ENCODE peak calls at places on chromosomes 12 and 14, in nine cellular contexts. One of them, this sample, is unnamed.

GRCh38 chr14:87995500-87996275 is 2.7 kb upstream of the GALC start:
- DNase-seq in stomach: no peak
- DNase-seq in adrenal gland: no peak
- DNase-seq in body of pancreas: no peak
- DNase-seq in psoas muscle: no peak
- DNase-seq in A549: no peak
- DNase-seq in hepatocyte: peak; percentile 8
- DNase-seq in transverse colon: no peak
- DNase-seq in upper lobe of right lung: no peak
- DNase-seq in this sample: no peak

GRCh38 chr14:99575043-99576023 is 28.7 kb downstream of the CCDC85C start:
- DNase-seq in stomach: peak; percentile 90
- DNase-seq in adrenal gland: peak; percentile 67
- DNase-seq in body of pancreas: peak; percentile 77
- DNase-seq in psoas muscle: no peak
- DNase-seq in A549: peak; percentile 58
- DNase-seq in hepatocyte: no peak
- DNase-seq in transverse colon: peak; percentile 91
- DNase-seq in upper lobe of right lung: peak; percentile 91
- DNase-seq in this sample: no peak

GRCh38 chr12:100450726-100451125 is 22.9 kb upstream of the NR1H4 start:
- DNase-seq in stomach: no peak
- DNase-seq in adrenal gland: peak; percentile 22
- DNase-seq in body of pancreas: no peak
- DNase-seq in psoas muscle: no peak
- DNase-seq in A549: no peak
- DNase-seq in hepatocyte: no peak
- DNase-seq in transverse colon: no peak
- DNase-seq in upper lobe of right lung: no peak
- DNase-seq in this sample: no peak

GRCh38 chr12:2858944-2859352 is 2.1 kb upstream of the TEX52 start:
- DNase-seq in stomach: no peak
- DNase-seq in adrenal gland: no peak
- DNase-seq in body of pancreas: no peak
- DNase-seq in psoas muscle: no peak
- DNase-seq in A549: no peak
- DNase-seq in hepatocyte: no peak
- DNase-seq in transverse colon: no peak
- DNase-seq in upper lobe of right lung: no peak
- DNase-seq in this sample: no peak

GRCh38 chr12:47302111-47302597 is 222.4 kb upstream of the AMIGO2 start:
- DNase-seq in stomach: no peak
- DNase-seq in adrenal gland: no peak
- DNase-seq in body of pancreas: no peak
- DNase-seq in psoas muscle: no peak
- DNase-seq in A549: peak; percentile 55
- DNase-seq in hepatocyte: no peak
- DNase-seq in transverse colon: no peak
- DNase-seq in upper lobe of right lung: no peak
- DNase-seq in this sample: no peak

GRCh38 chr12:52280796-52281560 is 6.5 kb downstream of the KRT86 start:
- DNase-seq in stomach: peak; percentile 47
- DNase-seq in adrenal gland: no peak
- DNase-seq in body of pancreas: peak; percentile 53
- DNase-seq in psoas muscle: peak; percentile 79
- DNase-seq in A549: peak; percentile 95
- DNase-seq in hepatocyte: peak; percentile 54
- DNase-seq in transverse colon: peak; percentile 39
- DNase-seq in upper lobe of right lung: peak; percentile 82
- DNase-seq in this sample: peak; percentile 39

GRCh38 chr12:117408161-117408791 is 46.9 kb upstream of the NOS1 start:
- DNase-seq in stomach: peak; percentile 72
- DNase-seq in adrenal gland: peak; percentile 40
- DNase-seq in body of pancreas: peak; percentile 92
- DNase-seq in psoas muscle: peak; percentile 40
- DNase-seq in A549: no peak
- DNase-seq in hepatocyte: peak; percentile 61
- DNase-seq in transverse colon: peak; percentile 10
- DNase-seq in upper lobe of right lung: peak; percentile 70
- DNase-seq in this sample: no peak

GRCh38 chr12:96752211-96752610 is 154.8 kb upstream of the NEDD1 start:
- DNase-seq in stomach: no peak
- DNase-seq in adrenal gland: no peak
- DNase-seq in body of pancreas: no peak
- DNase-seq in psoas muscle: no peak
- DNase-seq in A549: no peak
- DNase-seq in hepatocyte: no peak
- DNase-seq in transverse colon: no peak
- DNase-seq in upper lobe of right lung: no peak
- DNase-seq in this sample: no peak

GRCh38 chr14:77782202-77782601 is 17.7 kb upstream of the ADCK1 start:
- DNase-seq in stomach: no peak
- DNase-seq in adrenal gland: no peak
- DNase-seq in body of pancreas: no peak
- DNase-seq in psoas muscle: no peak
- DNase-seq in A549: no peak
- DNase-seq in hepatocyte: no peak
- DNase-seq in transverse colon: no peak
- DNase-seq in upper lobe of right lung: no peak
- DNase-seq in this sample: no peak

GRCh38 chr14:50060871-50061663 is 55.3 kb downstream of the VCPKMT start:
- DNase-seq in stomach: no peak
- DNase-seq in adrenal gland: peak; percentile 58
- DNase-seq in body of pancreas: peak; percentile 36
- DNase-seq in psoas muscle: peak; percentile 67
- DNase-seq in A549: peak; percentile 89
- DNase-seq in hepatocyte: peak; percentile 81
- DNase-seq in transverse colon: peak; percentile 47
- DNase-seq in upper lobe of right lung: peak; percentile 64
- DNase-seq in this sample: peak; percentile 93

GRCh38 chr14:75257241-75257640 is 21.4 kb upstream of the FOS start:
- DNase-seq in stomach: no peak
- DNase-seq in adrenal gland: no peak
- DNase-seq in body of pancreas: no peak
- DNase-seq in psoas muscle: no peak
- DNase-seq in A549: no peak
- DNase-seq in hepatocyte: no peak
- DNase-seq in transverse colon: no peak
- DNase-seq in upper lobe of right lung: no peak
- DNase-seq in this sample: no peak

GRCh38 chr12:27970981-27971489 is 1.5 kb downstream of the PTHLH start:
- DNase-seq in stomach: no peak
- DNase-seq in adrenal gland: no peak
- DNase-seq in body of pancreas: peak; percentile 14
- DNase-seq in psoas muscle: peak; percentile 32
- DNase-seq in A549: no peak
- DNase-seq in hepatocyte: peak; percentile 16
- DNase-seq in transverse colon: no peak
- DNase-seq in upper lobe of right lung: no peak
- DNase-seq in this sample: no peak

GRCh38 chr12:27970391-27970980 is 2.0 kb downstream of the PTHLH start:
- DNase-seq in stomach: no peak
- DNase-seq in adrenal gland: no peak
- DNase-seq in body of pancreas: peak; percentile 37
- DNase-seq in psoas muscle: peak; percentile 54
- DNase-seq in A549: no peak
- DNase-seq in hepatocyte: peak; percentile 47
- DNase-seq in transverse colon: no peak
- DNase-seq in upper lobe of right lung: no peak
- DNase-seq in this sample: no peak

GRCh38 chr12:27967551-27968054 is 4.9 kb downstream of the PTHLH start:
- DNase-seq in stomach: no peak
- DNase-seq in adrenal gland: no peak
- DNase-seq in body of pancreas: no peak
- DNase-seq in psoas muscle: no peak
- DNase-seq in A549: no peak
- DNase-seq in hepatocyte: no peak
- DNase-seq in transverse colon: no peak
- DNase-seq in upper lobe of right lung: no peak
- DNase-seq in this sample: no peak

GRCh38 chr12:27969901-27970390 is 2.6 kb downstream of the PTHLH start:
- DNase-seq in stomach: peak; percentile 72
- DNase-seq in adrenal gland: no peak
- DNase-seq in body of pancreas: peak; percentile 79
- DNase-seq in psoas muscle: peak; percentile 62
- DNase-seq in A549: peak; percentile 47
- DNase-seq in hepatocyte: peak; percentile 76
- DNase-seq in transverse colon: peak; percentile 37
- DNase-seq in upper lobe of right lung: peak; percentile 76
- DNase-seq in this sample: no peak

DNA sequence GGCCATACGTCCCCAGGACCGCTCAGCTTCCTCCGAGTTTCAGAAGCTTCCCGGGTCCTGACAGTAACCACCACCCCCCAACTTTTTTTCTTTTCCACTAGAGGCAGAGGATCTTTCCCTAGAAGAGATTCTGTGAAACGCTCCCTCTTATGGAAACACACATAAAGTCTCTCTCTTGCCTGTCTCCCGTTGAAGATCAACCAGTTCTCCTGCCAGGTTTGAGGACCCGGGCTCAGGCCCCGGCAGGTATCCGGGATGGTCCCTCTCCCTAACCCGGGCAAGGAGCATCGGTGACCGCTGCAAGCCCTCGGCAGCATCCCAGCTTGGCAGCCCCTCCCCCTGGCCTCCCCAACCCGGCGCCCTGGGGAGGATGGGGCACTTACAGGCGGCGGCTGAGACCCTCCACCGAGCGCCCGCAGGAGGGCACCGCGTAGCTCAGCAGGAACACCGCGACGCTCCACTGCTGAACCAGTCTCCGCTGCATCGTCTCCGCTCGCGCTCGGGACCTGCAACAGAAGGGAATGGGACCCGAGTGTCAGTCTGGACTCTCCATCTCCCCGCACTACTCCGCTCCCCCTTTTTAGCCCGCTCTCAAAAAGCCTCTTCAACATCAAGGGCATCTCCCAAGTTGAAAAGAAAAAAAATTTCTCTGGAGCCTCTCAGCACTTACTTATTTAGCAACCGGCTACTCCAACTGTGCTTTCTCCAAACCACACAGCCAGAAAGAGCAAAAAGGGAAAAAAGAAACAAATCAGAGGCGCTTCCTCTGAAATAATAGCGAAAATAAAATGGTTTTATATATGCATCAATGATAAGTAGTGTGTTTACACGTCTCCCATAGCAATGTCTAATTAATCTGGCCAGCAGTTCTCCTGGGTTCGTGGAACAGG is 3.3 kb downstream of the PTHLH start:
- DNase-seq in stomach: no peak
- DNase-seq in adrenal gland: no peak
- DNase-seq in body of pancreas: peak; percentile 20
- DNase-seq in psoas muscle: peak; percentile 50
- DNase-seq in A549: peak; percentile 37
- DNase-seq in hepatocyte: peak; percentile 30
- DNase-seq in transverse colon: no peak
- DNase-seq in upper lobe of right lung: peak; percentile 63
- DNase-seq in this sample: no peak
- TF ChIP-seq CTCF in stomach: no peak
- TF ChIP-seq CTCF in adrenal gland: no peak
- TF ChIP-seq CTCF in body of pancreas: no peak
- TF ChIP-seq CTCF in psoas muscle: no peak
- TF ChIP-seq CTCF in A549: no peak
- TF ChIP-seq CTCF in hepatocyte: no peak
- TF ChIP-seq CTCF in transverse colon: no peak
- TF ChIP-seq CTCF in upper lobe of right lung: no peak
- TF ChIP-seq CTCF in this sample: peak; percentile 6

GRCh38 chr12:121214171-121214777 is 4.3 kb downstream of the P2RX4 start:
- DNase-seq in stomach: no peak
- DNase-seq in adrenal gland: no peak
- DNase-seq in body of pancreas: no peak
- DNase-seq in psoas muscle: no peak
- DNase-seq in A549: no peak
- DNase-seq in hepatocyte: peak; percentile 44
- DNase-seq in transverse colon: no peak
- DNase-seq in upper lobe of right lung: no peak
- DNase-seq in this sample: no peak
- H3K4me1 ChIP-seq in stomach: peaks cover 79% of the 10 kb centered on the region
- H3K4me1 ChIP-seq in adrenal gland: peaks cover 36% of the 10 kb centered on the region
- H3K4me1 ChIP-seq in body of pancreas: peaks cover 81% of the 10 kb centered on the region
- H3K4me1 ChIP-seq in psoas muscle: no peaks in the 10 kb centered on the region
- H3K4me1 ChIP-seq in A549: peaks cover 38% of the 10 kb centered on the region
- H3K4me1 ChIP-seq in hepatocyte: peaks cover 42% of the 10 kb centered on the region
- H3K4me1 ChIP-seq in transverse colon: peaks cover 28% of the 10 kb centered on the region
- H3K4me1 ChIP-seq in upper lobe of right lung: peaks cover 32% of the 10 kb centered on the region
- H3K4me1 ChIP-seq in this sample: peaks cover 6% of the 10 kb centered on the region

GRCh38 chr12:39619660-39620433 is at the start of gene ABCD2:
- DNase-seq in stomach: peak; percentile 31
- DNase-seq in adrenal gland: peak; percentile 75
- DNase-seq in body of pancreas: peak; percentile 51
- DNase-seq in psoas muscle: peak; percentile 73
- DNase-seq in A549: peak; percentile 49
- DNase-seq in hepatocyte: peak; percentile 74
- DNase-seq in transverse colon: peak; percentile 55
- DNase-seq in upper lobe of right lung: peak; percentile 64
- DNase-seq in this sample: peak; percentile 10
- TF ChIP-seq CTCF in stomach: no peak
- TF ChIP-seq CTCF in adrenal gland: no peak
- TF ChIP-seq CTCF in body of pancreas: no peak
- TF ChIP-seq CTCF in psoas muscle: no peak
- TF ChIP-seq CTCF in A549: peak; percentile 36
- TF ChIP-seq CTCF in hepatocyte: no peak
- TF ChIP-seq CTCF in transverse colon: no peak
- TF ChIP-seq CTCF in upper lobe of right lung: no peak
- TF ChIP-seq CTCF in this sample: no peak

GRCh38 chr14:69807192-69807591 is 10.2 kb upstream of the SLC10A1 start:
- DNase-seq in stomach: no peak
- DNase-seq in adrenal gland: no peak
- DNase-seq in body of pancreas: no peak
- DNase-seq in psoas muscle: no peak
- DNase-seq in A549: no peak
- DNase-seq in hepatocyte: no peak
- DNase-seq in transverse colon: no peak
- DNase-seq in upper lobe of right lung: no peak
- DNase-seq in this sample: no peak

GRCh38 chr14:69808919-69809808 is 12.1 kb upstream of the SLC10A1 start:
- DNase-seq in stomach: no peak
- DNase-seq in adrenal gland: no peak
- DNase-seq in body of pancreas: no peak
- DNase-seq in psoas muscle: no peak
- DNase-seq in A549: no peak
- DNase-seq in hepatocyte: peak; percentile 51
- DNase-seq in transverse colon: no peak
- DNase-seq in upper lobe of right lung: no peak
- DNase-seq in this sample: no peak

GRCh38 chr14:69803753-69804152 is 6.7 kb upstream of the SLC10A1 start:
- DNase-seq in stomach: no peak
- DNase-seq in adrenal gland: no peak
- DNase-seq in body of pancreas: no peak
- DNase-seq in psoas muscle: no peak
- DNase-seq in A549: peak; percentile 44
- DNase-seq in hepatocyte: no peak
- DNase-seq in transverse colon: no peak
- DNase-seq in upper lobe of right lung: no peak
- DNase-seq in this sample: no peak

DNA sequence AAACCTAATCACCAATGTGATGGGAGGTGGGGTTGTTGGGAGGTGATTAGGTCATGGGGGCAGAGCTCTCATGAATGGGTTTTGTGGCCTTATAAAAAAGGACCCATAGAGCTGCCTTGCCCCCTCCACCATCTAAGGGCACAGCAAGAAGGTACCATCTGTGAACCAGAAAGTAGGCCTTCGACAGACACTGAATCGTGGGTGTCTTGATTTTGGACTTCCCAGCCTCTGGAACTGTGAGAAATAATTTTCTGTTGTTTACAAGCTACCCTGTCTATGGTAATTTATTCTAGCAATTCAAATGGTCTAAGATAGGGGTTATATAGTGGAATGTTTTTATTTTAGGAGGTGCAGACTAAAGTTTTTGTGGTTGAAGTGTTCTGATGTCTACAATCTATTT is 7.9 kb upstream of the SLC10A1 start:
- DNase-seq in stomach: no peak
- DNase-seq in adrenal gland: no peak
- DNase-seq in body of pancreas: no peak
- DNase-seq in psoas muscle: no peak
- DNase-seq in A549: no peak
- DNase-seq in hepatocyte: no peak
- DNase-seq in transverse colon: no peak
- DNase-seq in upper lobe of right lung: no peak
- DNase-seq in this sample: no peak
- H3K4me1 ChIP-seq in stomach: peaks cover 6% of the 10 kb centered on the region
- H3K4me1 ChIP-seq in adrenal gland: no peaks in the 10 kb centered on the region
- H3K4me1 ChIP-seq in body of pancreas: no peaks in the 10 kb centered on the region
- H3K4me1 ChIP-seq in psoas muscle: no peaks in the 10 kb centered on the region
- H3K4me1 ChIP-seq in A549: peaks cover 5% of the 10 kb centered on the region
- H3K4me1 ChIP-seq in hepatocyte: no peaks in the 10 kb centered on the region
- H3K4me1 ChIP-seq in transverse colon: no peaks in the 10 kb centered on the region
- H3K4me1 ChIP-seq in upper lobe of right lung: no peaks in the 10 kb centered on the region
- H3K4me1 ChIP-seq in this sample: no peaks in the 10 kb centered on the region